ENCODE peak calls at places on chromosomes 6 and 20, in six cellular contexts. O, T, Y, R, A and J are unnamed samples.

GRCh38 chr20:63835031-63835858 is 4.2 kb upstream of the ZBTB46 start:
- DNase-seq in O (peak), A (no peak), R (peak), Y (peak), T (peak), J (peak)

GRCh38 chr6:42339991-42340401 is 111.7 kb downstream of the TRERF1 start:
- DNase-seq in A (peak), O (no peak), T (no peak), R (no peak), Y (no peak), J (no peak)

GRCh38 chr6:130143709-130144108 is 79.0 kb downstream of the SAMD3 start:
- DNase-seq in R (no peak), T (no peak), A (no peak), O (no peak), Y (no peak), J (no peak)

GRCh38 chr20:37538003-37538402 is 10.3 kb upstream of the BLCAP start:
- DNase-seq in R (no peak), Y (peak), O (peak), T (peak), A (no peak), J (no peak)

GRCh38 chr6:34894693-34895092 is 5.6 kb downstream of the ANKS1A start:
- DNase-seq in O (no peak), R (no peak), T (peak), A (no peak), Y (no peak), J (no peak)

GRCh38 chr6:40755749-40756452 is 168.7 kb upstream of the LRFN2 start:
- DNase-seq in R (no peak), Y (no peak), O (no peak), T (no peak), A (no peak), J (no peak)

GRCh38 chr20:54668271-54669053 is 193.1 kb downstream of the DOK5 start:
- DNase-seq in Y (peak), T (no peak), O (peak), A (no peak), R (no peak), J (peak)

GRCh38 chr6:155325700-155326516 is 11.6 kb upstream of the TFB1M start:
- DNase-seq in R (no peak), Y (no peak), O (no peak), T (no peak), A (no peak), J (no peak)

GRCh38 chr6:137630666-137631065 is 136.5 kb upstream of the OLIG3 start:
- DNase-seq in Y (no peak), R (no peak), O (no peak), T (no peak), A (no peak), J (no peak)

GRCh38 chr6:41404221-41404866 is 68.9 kb downstream of the NCR2 start:
- DNase-seq in T (no peak), R (no peak), A (no peak), Y (no peak), O (no peak), J (no peak)

GRCh38 chr6:341914-342831 is 49.4 kb upstream of the IRF4 start:
- DNase-seq in A (no peak), Y (no peak), O (no peak), R (no peak), T (no peak), J (no peak)

GRCh38 chr6:11785449-11785951 is 6.9 kb upstream of the ADTRP start:
- DNase-seq in R (no peak), O (no peak), A (no peak), T (no peak), Y (no peak), J (no peak)

GRCh38 chr6:82415820-82416219 is 52.2 kb downstream of the TPBG start:
- DNase-seq in A (no peak), Y (no peak), T (no peak), R (no peak), O (no peak), J (no peak)

GRCh38 chr6:123716506-123716905 is 79.8 kb upstream of the TRDN start:
- DNase-seq in T (peak), O (peak), A (no peak), Y (no peak), R (no peak), J (no peak)

GRCh38 chr6:111478064-111478476 is 4.9 kb downstream of the REV3L start:
- DNase-seq in O (no peak), A (no peak), T (peak), Y (no peak), R (no peak), J (no peak)